ENCODE peak calls at places on chromosomes 13 and 19, in six cellular contexts. O is SK-N-SH; A is upper lobe of right lung; I is neuronal stem cell; S is CD4-positive, CD25-positive, alpha-beta regulatory T cell; Z is GM23338. W is an unnamed sample. For H3K27me3, the result is how much of the 10 kb centered on the place peaks cover.

GRCh38 chr13:36395280-36395679 is 37.0 kb upstream of the CCNA1 start:
- DNase-seq in A (no peak), S (no peak), I (no peak), O (peak), Z (peak), W (no peak)

GRCh38 chr13:26589754-26590153 is 32.3 kb downstream of the WASF3 start:
- DNase-seq in O (no peak), A (no peak), I (no peak), S (no peak), Z (no peak), W (no peak)

GRCh38 chr13:59780058-59780457 is 383.7 kb downstream of the DIAPH3 start:
- DNase-seq in I (no peak), O (no peak), Z (no peak), A (no peak), S (no peak), W (no peak)

GRCh38 chr13:73223372-73223781 is 164.6 kb downstream of the KLF5 start:
- DNase-seq in Z (no peak), A (no peak), S (no peak), O (no peak), I (no peak), W (no peak)

GRCh38 chr19:17332677-17333581 is 1.7 kb downstream of the ANO8 start:
- DNase-seq in O (peak), Z (peak), I (no peak), S (no peak), A (no peak), W (peak)

GRCh38 chr13:77511552-77511951 is 24.0 kb upstream of the SCEL start:
- DNase-seq in A (no peak), S (no peak), O (no peak), I (no peak), Z (no peak), W (no peak)

GRCh38 chr13:24672141-24673132 is 7.8 kb upstream of the ATP12A start:
- DNase-seq in I (no peak), Z (no peak), O (no peak), A (no peak), S (no peak), W (no peak)

GRCh38 chr13:51873837-51874236 is 12.1 kb downstream of the CCDC70 start:
- DNase-seq in S (no peak), I (no peak), Z (no peak), O (no peak), A (no peak), W (no peak)

GRCh38 chr13:43126420-43126819 is 103.0 kb downstream of the DNAJC15 start:
- DNase-seq in O (no peak), S (no peak), Z (no peak), A (no peak), I (no peak), W (peak)

GRCh38 chr19:51292971-51293370 is 18.5 kb upstream of the IGLON5 start:
- DNase-seq in A (no peak), Z (peak), I (no peak), S (no peak), O (no peak), W (no peak)

DNA sequence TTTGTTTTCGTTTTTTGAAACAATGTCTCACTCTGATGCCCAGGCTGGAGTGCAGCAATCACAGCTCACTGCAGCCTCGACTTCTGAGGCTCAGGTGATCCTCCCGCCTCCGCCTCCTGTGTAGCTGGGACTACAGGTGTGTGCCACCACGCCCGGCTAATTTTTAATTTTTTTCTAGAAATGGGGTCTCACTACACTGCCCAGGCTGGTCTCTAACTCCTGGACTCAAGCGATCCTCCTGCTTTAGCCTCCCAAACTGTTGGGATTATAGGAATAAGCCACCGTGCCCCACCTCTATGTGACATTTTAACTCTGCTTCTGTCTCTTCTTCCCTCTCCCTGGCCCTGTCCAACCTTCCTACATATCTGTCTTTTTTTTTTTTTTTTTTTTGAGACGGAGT is 5.1 kb downstream of the ATP1A3 start:
- DNase-seq in A (no peak), I (no peak), S (no peak), Z (no peak), O (no peak), W (no peak)
- H3K4me3 ChIP-seq in A (no peak), I (no peak), S (no peak), Z (no peak), O (no peak), W (no peak)

DNA sequence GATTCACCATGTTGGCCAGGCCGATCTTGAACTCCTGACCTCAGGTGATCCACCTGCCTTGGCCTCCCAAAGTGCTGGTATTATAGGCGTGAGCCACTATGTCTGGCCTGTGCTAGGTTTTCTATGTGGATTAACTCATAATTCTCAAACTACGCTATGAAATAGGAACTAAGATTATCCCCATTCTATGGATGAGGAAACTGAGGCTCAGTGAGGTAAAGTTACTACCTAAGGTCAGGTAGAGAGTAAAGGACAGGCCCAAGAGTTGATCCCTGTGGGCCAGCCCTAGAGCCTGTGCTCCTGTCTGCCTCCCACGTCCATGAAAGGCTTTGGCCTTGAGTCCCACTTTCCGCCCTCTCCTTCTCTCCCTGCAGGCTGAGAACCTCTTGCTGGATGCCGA is 20.0 kb downstream of the MARK4 start:
- DNase-seq in A (no peak), Z (no peak), O (no peak), S (no peak), I (no peak), W (no peak)
- H3K27ac ChIP-seq in A (no peak), Z (no peak), O (no peak), S (no peak), I (no peak), W (no peak)

GRCh38 chr13:20193142-20193923 is 595 bp upstream of the GJB2 start:
- DNase-seq in O (no peak), I (no peak), S (no peak), A (no peak), Z (peak), W (no peak)

GRCh38 chr13:20197361-20197834 is 4.7 kb upstream of the GJB2 start:
- DNase-seq in I (peak), S (no peak), Z (peak), O (peak), A (no peak), W (peak)

GRCh38 chr13:20193924-20194631 is 1.3 kb upstream of the GJB2 start:
- DNase-seq in S (no peak), Z (peak), I (no peak), A (no peak), O (no peak), W (peak)

GRCh38 chr13:20198781-20199180 is 6.0 kb upstream of the GJB2 start:
- DNase-seq in Z (no peak), A (no peak), I (no peak), S (no peak), O (no peak), W (peak)

DNA sequence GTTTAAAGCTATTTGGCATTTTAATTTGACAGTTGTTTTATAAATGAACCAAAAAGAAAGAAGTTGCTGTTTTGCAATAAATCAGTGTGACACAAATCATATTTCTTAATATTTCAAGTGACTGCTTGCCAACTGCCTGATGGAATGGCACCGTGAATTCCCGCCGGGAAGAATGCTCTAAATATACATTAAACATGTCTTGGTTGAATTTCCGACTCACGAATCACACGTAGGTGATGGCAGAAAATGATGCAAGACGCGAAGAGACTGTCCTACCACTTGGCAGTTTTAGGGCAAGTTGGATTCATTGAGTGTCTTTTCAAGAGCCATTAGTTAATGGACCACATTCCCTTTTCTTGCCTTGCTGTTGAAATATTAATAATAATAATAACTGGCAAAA is 3.1 kb upstream of the GJB2 start:
- DNase-seq in S (no peak), I (no peak), Z (no peak), A (no peak), O (no peak), W (no peak)
- H3K27me3 ChIP-seq in S (half or more), I (under half), Z (half or more), A (half or more), O (half or more), W (under half)

DNA sequence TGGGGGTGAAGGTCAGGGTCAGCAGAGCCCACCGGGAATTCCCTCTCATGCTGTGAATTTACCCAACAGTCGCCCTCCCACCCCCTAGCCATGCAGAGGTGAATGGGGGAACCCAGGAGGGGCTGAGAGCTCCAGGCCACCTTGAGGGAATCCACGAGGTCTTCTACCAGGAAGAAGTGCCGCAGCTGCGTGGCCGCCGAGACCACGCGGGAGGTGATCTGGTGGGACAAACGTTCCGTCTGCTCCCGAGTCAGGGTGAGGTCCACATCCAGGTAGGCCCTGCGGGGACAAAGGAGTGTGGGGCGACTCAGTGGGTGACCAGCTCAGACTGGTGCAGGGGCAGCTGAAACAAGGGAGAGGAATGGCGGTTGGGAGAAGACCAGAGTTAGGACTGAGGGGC is 8.1 kb downstream of the RTN2 start:
- DNase-seq in S (no peak), I (no peak), Z (no peak), A (no peak), O (no peak), W (no peak)
- H3K4me3 ChIP-seq in S (no peak), I (no peak), Z (no peak), A (no peak), O (no peak), W (no peak)

GRCh38 chr19:5631511-5632240 is 8.8 kb downstream of the SAFB start:
- DNase-seq in A (no peak), S (no peak), O (no peak), Z (no peak), I (no peak), W (no peak)
- H3K27ac ChIP-seq in A (no peak), S (no peak), O (no peak), Z (peak), I (no peak), W (no peak)

GRCh38 chr13:111472559-111473460 is 152.4 kb downstream of the TEX29 start:
- DNase-seq in O (no peak), S (no peak), A (no peak), Z (no peak), I (no peak), W (no peak)
- H3K27me3 ChIP-seq in O (under half), S (under half), A (under half), Z (under half), I (under half), W (under half)

W was measured in small intestine.